ENCODE peak calls at places on chromosome 21, in ten cellular contexts. H is breast epithelium, F is GM12878, D is SK-N-MC, Z is GM23338, G is GM12891, N is vagina, K is SK-N-SH, W is HepG2, Y is K562. O is an unnamed sample.

GRCh38 chr21:20639026-20639425 is 359.2 kb upstream of the NCAM2 start:
- DNase-seq in F (no peak), H (no peak), D (peak), Y (no peak), N (no peak), W (no peak), Z (no peak), K (no peak), G (no peak), O (no peak)

GRCh38 chr21:23017989-23018388 is 2019.8 kb downstream of the NCAM2 start:
- DNase-seq in N (no peak), Y (no peak), H (no peak), D (no peak), K (no peak), Z (no peak), G (no peak), F (no peak), W (no peak), O (no peak)

GRCh38 chr21:29788752-29789151 is 151.0 kb downstream of the GRIK1 start:
- DNase-seq in K (no peak), G (no peak), N (no peak), Y (no peak), F (no peak), W (no peak), D (no peak), H (no peak), Z (no peak), O (no peak)

GRCh38 chr21:36964832-36965719 is 1.4 kb downstream of the HLCS start:
- DNase-seq in Z (no peak), K (no peak), F (no peak), N (no peak), Y (peak), D (no peak), H (no peak), G (no peak), W (no peak), O (no peak)

GRCh38 chr21:16194851-16195251 is 465.1 kb downstream of the USP25 start:
- DNase-seq in G (no peak), W (peak), H (no peak), N (no peak), Z (no peak), D (no peak), K (no peak), F (no peak), Y (no peak), O (no peak)

GRCh38 chr21:36703626-36704280 is 4.8 kb downstream of the SIM2 start:
- DNase-seq in K (no peak), G (no peak), Z (no peak), D (no peak), Y (no peak), W (no peak), H (no peak), N (no peak), F (no peak), O (no peak)

GRCh38 chr21:14943636-14944035 is 121.2 kb downstream of the NRIP1 start:
- DNase-seq in Z (no peak), Y (no peak), G (no peak), N (no peak), D (no peak), W (no peak), F (no peak), H (no peak), K (no peak), O (no peak)

GRCh38 chr21:46157396-46157986 is 2.1 kb upstream of the FTCD start:
- DNase-seq in G (no peak), F (no peak), Y (no peak), K (no peak), W (no peak), Z (no peak), N (peak), D (no peak), H (peak), O (peak)

GRCh38 chr21:39071623-39072214 is 111.5 kb downstream of the PSMG1 start:
- DNase-seq in F (no peak), Y (no peak), N (no peak), Z (no peak), H (no peak), K (no peak), W (peak), D (no peak), G (no peak), O (no peak)

GRCh38 chr21:40143822-40144525 is 276.7 kb downstream of the PCP4 start:
- DNase-seq in Y (peak), W (peak), Z (peak), H (peak), N (no peak), F (no peak), K (peak), D (peak), G (peak), O (peak)

GRCh38 chr21:8989261-8989882 is 1532.0 kb upstream of the TPTE start:
- DNase-seq in Z (peak), F (no peak), W (peak), H (no peak), Y (no peak), G (no peak), K (no peak), N (no peak), D (no peak), O (no peak)

GRCh38 chr21:39048064-39048463 is 135.2 kb downstream of the PSMG1 start:
- DNase-seq in W (peak), N (no peak), K (peak), F (no peak), D (peak), H (no peak), Y (no peak), G (no peak), Z (peak), O (peak)

GRCh38 chr21:37815893-37816292 is 100.4 kb downstream of the KCNJ6 start:
- DNase-seq in D (no peak), F (no peak), N (no peak), Y (no peak), W (no peak), H (no peak), K (no peak), Z (no peak), G (no peak), O (no peak)

GRCh38 chr21:16302851-16303282 is 573.1 kb downstream of the USP25 start:
- DNase-seq in F (no peak), K (no peak), G (no peak), D (no peak), Z (no peak), Y (no peak), H (no peak), W (no peak), N (no peak), O (no peak)

GRCh38 chr21:29738730-29739129 is 201.1 kb downstream of the GRIK1 start:
- DNase-seq in N (no peak), H (no peak), Z (no peak), Y (no peak), D (no peak), F (no peak), W (no peak), G (no peak), K (no peak), O (no peak)

GRCh38 chr21:35476616-35477395 is 427.7 kb upstream of the RUNX1 start:
- DNase-seq in W (no peak), K (no peak), D (no peak), N (no peak), F (no peak), Y (no peak), H (no peak), G (no peak), Z (no peak), O (no peak)

GRCh38 chr21:46057710-46058241 is 40.1 kb upstream of the COL6A2 start:
- DNase-seq in W (no peak), D (no peak), Z (no peak), F (no peak), K (no peak), Y (no peak), G (no peak), N (no peak), H (no peak), O (no peak)

GRCh38 chr21:35394049-35394448 is 344.9 kb upstream of the RUNX1 start:
- DNase-seq in G (no peak), K (no peak), Z (no peak), F (no peak), D (no peak), W (no peak), Y (no peak), H (no peak), N (no peak), O (no peak)

GRCh38 chr21:46052703-46053651 is 44.9 kb upstream of the COL6A2 start:
- DNase-seq in W (no peak), F (no peak), N (peak), K (no peak), H (no peak), G (no peak), Y (no peak), D (no peak), Z (no peak), O (no peak)

GRCh38 chr21:46597031-46597430 is 7.9 kb downstream of the S100B start:
- DNase-seq in D (no peak), Y (no peak), Z (no peak), K (no peak), W (no peak), F (no peak), G (no peak), H (no peak), N (no peak), O (no peak)

GRCh38 chr21:21463456-21463855 is 465.2 kb downstream of the NCAM2 start:
- DNase-seq in F (no peak), H (no peak), N (no peak), Z (peak), Y (no peak), W (no peak), D (no peak), K (no peak), G (no peak), O (no peak)

GRCh38 chr21:38402795-38403194 is 95.5 kb downstream of the ERG start:
- DNase-seq in K (no peak), W (no peak), N (no peak), Y (no peak), D (no peak), Z (no peak), G (no peak), F (no peak), H (no peak), O (no peak)

GRCh38 chr21:40634141-40634540 is 212.8 kb downstream of the DSCAM start:
- DNase-seq in N (no peak), W (no peak), Y (no peak), D (no peak), H (no peak), F (no peak), G (no peak), K (no peak), Z (no peak), O (no peak)

GRCh38 chr21:36551731-36552457 is 72.0 kb upstream of the CLDN14 start:
- DNase-seq in G (no peak), N (no peak), H (no peak), K (no peak), Y (no peak), Z (no peak), F (no peak), D (no peak), W (no peak), O (no peak)

GRCh38 chr21:17051054-17051453 is 461.8 kb upstream of the CXADR start:
- DNase-seq in Z (peak), G (no peak), W (no peak), Y (no peak), D (peak), N (no peak), H (no peak), K (peak), F (no peak), O (no peak)

DNA sequence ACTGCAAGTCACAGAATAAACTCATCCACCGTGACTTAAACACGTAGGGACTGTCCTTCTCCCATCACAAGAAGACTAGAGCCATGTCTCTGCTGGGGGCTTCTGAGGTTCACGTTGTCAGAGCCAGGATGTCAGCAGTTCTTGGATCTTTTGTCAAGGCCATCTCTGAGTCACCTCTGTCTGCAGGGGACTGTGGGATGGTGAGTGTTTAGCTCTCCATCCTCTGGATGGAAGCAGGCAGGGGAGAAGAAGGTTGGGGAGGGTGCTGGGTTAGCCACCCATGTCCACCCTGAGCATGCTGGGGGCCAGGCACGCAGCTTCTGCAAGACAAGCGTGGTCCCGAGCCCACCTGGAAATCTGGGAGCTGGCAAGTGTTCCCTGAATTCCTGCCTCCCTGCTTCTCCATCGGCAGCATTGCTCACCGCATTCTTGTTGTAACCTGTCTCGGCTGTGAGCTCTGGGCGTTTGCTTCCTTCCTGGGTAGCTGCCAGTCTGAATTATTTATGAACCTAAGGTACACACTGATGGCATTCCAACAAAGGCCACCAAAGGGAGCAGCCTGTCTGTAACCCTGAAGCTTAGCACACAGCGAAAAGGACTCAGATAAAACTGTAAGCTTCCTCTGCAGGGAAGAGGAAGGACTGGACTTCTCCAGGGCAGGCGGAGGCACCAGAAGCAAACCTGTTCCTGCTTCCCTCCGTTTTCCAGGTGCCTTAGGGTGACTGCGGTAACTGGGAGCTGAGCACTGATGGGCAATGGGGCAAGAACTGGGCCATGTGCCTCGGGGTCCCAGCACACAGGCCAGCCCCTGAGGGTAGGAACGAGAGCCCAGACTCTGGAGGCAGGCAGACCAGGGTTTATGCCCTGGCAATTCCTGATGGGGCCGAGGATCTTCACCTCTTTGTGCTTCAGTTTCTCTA is 88.6 kb downstream of the RIPK4 start:
- DNase-seq in F (no peak), Z (peak), Y (no peak), N (peak), K (no peak), D (no peak), W (peak), H (peak), G (no peak), O (peak)
- TF ChIP-seq POLR2AphosphoS5 in F (no peak), Z (no peak), Y (no peak), N (peak), K (no peak), D (no peak), W (no peak), H (no peak), G (no peak), O (peak)

DNA sequence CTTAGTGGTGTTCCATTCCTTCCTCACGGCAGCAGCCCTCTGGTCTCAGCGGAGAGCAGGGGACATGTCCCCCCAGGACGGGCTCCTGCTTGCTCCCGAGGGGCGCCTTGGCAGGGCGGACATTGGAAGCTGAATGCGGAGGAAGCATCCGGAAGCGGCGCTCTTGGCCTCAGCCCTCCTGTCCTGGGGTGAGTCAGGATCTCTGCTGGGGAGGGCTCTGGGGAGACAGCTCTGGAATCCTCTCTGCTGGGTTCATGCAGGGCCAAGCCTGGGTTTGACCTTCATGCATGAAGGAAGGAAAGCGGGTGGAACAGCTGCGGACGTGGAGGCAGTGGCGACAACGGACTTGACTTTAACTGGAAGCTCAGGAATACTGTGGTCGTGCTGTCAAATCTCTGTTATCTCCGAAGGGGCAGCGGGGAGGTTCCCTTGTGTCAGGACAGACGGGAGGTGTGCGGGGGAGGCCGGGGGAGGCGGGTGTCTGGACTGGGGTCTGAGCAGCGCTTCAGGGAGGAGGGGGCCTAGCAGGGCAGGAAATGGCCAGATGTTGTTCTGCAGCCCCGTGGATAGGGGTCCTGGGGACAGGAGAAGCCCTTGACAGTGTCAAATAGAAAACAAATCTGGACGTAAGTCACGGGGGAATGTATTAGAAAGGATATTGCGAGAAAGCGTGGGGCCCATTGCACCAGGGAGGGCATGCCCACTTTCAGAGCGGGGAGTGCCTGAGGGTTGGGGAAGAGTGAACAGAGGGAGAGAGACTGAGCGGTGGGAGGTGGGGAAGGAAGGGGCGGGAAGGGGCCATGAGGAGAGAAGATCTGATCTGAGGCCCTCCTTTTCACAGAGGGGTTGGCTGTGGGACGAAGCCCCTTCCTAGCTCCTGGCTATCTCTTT is 26.6 kb downstream of the CRYAA start:
- DNase-seq in H (peak), W (no peak), F (no peak), Y (no peak), N (no peak), K (peak), G (no peak), Z (no peak), D (no peak), O (no peak)
- TF ChIP-seq POLR2AphosphoS5 in H (no peak), W (no peak), F (no peak), Y (no peak), N (no peak), K (no peak), G (no peak), Z (no peak), D (no peak), O (no peak)

GRCh38 chr21:33268736-33269441 is 2.7 kb downstream of the IL10RB start:
- DNase-seq in K (no peak), H (peak), D (no peak), W (peak), Y (no peak), F (peak), Z (no peak), N (no peak), G (peak), O (peak)
- TF ChIP-seq POLR2AphosphoS5 in K (no peak), H (no peak), D (no peak), W (no peak), Y (no peak), F (peak), Z (no peak), N (peak), G (peak), O (peak)

DNA sequence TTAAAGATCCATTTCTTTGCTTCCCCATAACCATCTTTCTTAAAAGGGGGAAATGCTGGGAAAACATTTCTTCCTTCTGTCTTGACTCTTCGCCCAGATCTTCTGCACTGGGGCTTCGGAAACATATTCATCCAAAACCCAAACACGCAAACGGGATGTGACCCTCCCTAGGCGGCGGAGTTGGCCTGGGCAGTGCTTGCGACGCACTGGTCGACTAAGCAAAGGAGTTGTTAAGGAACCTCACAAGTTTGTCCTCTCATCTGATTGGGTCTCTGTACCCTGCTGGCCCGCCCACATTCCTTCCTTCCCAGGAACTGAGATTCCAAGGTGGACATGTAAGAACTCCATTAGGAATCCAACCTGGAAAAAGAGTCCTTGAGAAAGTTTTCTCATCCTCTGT is 2.5 kb downstream of the ADAMTS5 start:
- DNase-seq in F (no peak), Y (no peak), W (no peak), G (no peak), D (no peak), Z (peak), K (no peak), N (no peak), H (peak), O (peak)
- TF ChIP-seq POLR2AphosphoS5 in F (no peak), Y (no peak), W (no peak), G (no peak), D (no peak), Z (no peak), K (no peak), N (no peak), H (peak), O (peak)

DNA sequence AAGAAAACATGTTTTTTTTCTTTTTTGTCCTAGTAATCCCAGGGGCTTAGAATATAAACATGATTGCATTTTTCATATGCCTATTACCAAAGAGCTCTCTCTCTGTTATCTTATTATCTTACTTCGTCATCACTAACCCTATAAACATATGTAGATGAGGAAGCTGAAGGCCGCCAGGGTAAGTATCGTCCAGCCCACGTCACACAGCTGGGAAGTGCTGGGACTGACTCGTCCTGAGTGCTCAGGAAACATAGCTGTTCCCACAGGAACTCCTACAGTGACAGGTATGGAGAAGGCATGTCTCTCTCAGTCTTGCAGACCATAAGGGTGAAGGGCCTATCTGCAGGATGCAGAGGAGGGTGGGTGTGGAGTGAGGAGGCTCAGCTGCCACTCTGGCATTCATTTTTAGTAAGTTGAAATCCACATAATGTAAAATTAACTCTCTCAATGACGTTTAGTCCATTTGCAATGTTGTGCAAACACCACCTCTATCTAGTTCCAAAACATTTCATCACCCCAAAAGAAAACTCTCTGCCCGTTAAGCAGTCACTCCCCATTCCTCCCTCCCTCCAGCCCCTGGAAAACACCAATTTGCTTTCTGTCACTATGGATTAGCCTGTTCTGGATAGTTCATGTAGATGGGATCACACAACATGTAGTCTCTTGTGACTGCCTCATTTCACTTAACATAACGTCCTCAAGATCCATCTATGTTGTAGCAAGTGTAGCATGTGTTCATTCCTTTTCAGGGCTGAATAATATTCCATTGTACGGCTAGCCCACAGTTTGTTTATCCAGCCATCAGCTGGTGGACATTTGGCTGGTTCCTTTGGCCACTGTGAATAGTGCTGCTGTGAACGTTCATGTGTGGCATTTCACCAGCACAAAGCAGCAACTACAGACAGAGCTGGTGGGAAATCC is 68.3 kb downstream of the TCP10L start:
- DNase-seq in D (no peak), N (no peak), F (no peak), Y (no peak), Z (no peak), K (no peak), G (no peak), W (no peak), H (no peak), O (no peak)
- TF ChIP-seq POLR2AphosphoS5 in D (no peak), N (no peak), F (no peak), Y (no peak), Z (no peak), K (no peak), G (no peak), W (no peak), H (no peak), O (no peak)

GRCh38 chr21:28106370-28106890 is 886.2 kb downstream of the LTN1 start:
- DNase-seq in N (no peak), W (no peak), Y (no peak), K (no peak), F (no peak), H (no peak), D (no peak), Z (no peak), G (no peak), O (no peak)

GRCh38 chr21:28113718-28114117 is 879.0 kb downstream of the LTN1 start:
- DNase-seq in N (no peak), Z (no peak), K (no peak), Y (no peak), G (no peak), W (no peak), F (no peak), D (no peak), H (no peak), O (no peak)

GRCh38 chr21:28110074-28110473 is 882.6 kb downstream of the LTN1 start:
- DNase-seq in Z (no peak), H (no peak), G (no peak), N (no peak), D (no peak), F (no peak), W (no peak), K (no peak), Y (no peak), O (no peak)

GRCh38 chr21:28111151-28111619 is 881.5 kb downstream of the LTN1 start:
- DNase-seq in Z (no peak), G (no peak), D (no peak), W (no peak), N (no peak), Y (no peak), F (no peak), K (peak), H (no peak), O (peak)
- TF ChIP-seq POLR2AphosphoS5 in Z (no peak), G (no peak), D (no peak), W (no peak), N (peak), Y (no peak), F (no peak), K (peak), H (peak), O (peak)

O was measured in transverse colon.